ENCODE peak calls at places on chromosomes 7 and 10, in four cellular contexts. K, Z, B and X are unnamed samples.

GRCh38 chr7:158266817-158267736 is 320.5 kb downstream of the PTPRN2 start:
- DNase-seq in K (no peak), Z (no peak), B (no peak), X (peak)

GRCh38 chr7:127589901-127590300 is 1.7 kb downstream of the ARF5 start:
- DNase-seq in K (no peak), Z (no peak), B (no peak), X (no peak)

GRCh38 chr10:61612009-61612408 is 50.7 kb upstream of the CABCOCO1 start:
- DNase-seq in K (no peak), Z (no peak), B (no peak), X (no peak)

GRCh38 chr7:51295435-51296269 is 21.0 kb downstream of the COBL start:
- DNase-seq in K (no peak), Z (no peak), B (no peak), X (no peak)

GRCh38 chr10:9635691-9636090 is 1382.0 kb upstream of the CELF2 start:
- DNase-seq in K (no peak), Z (no peak), B (no peak), X (no peak)

GRCh38 chr7:81846398-81846797 is 76.6 kb upstream of the HGF start:
- DNase-seq in K (no peak), Z (peak), B (no peak), X (no peak)

GRCh38 chr7:138468244-138469123 is 8.4 kb downstream of the TRIM24 start:
- DNase-seq in K (no peak), Z (no peak), B (no peak), X (no peak)

GRCh38 chr10:131642966-131643365 is 257.8 kb upstream of the PPP2R2D start:
- DNase-seq in K (no peak), Z (no peak), B (no peak), X (no peak)

GRCh38 chr7:77430927-77431326 is 14.8 kb upstream of the GSAP start:
- DNase-seq in K (no peak), Z (no peak), B (no peak), X (no peak)

GRCh38 chr10:113187066-113187777 is 237.2 kb downstream of the TCF7L2 start:
- DNase-seq in K (no peak), Z (no peak), B (peak), X (no peak)

GRCh38 chr7:127226685-127227374 is 25.9 kb downstream of the GRM8 start:
- DNase-seq in K (no peak), Z (no peak), B (no peak), X (peak)

GRCh38 chr7:39624202-39624807 is 933 bp downstream of the RALA start:
- DNase-seq in K (no peak), Z (no peak), B (no peak), X (no peak)

GRCh38 chr7:40586197-40586596 is 451.4 kb downstream of the SUGCT start:
- DNase-seq in K (no peak), Z (no peak), B (no peak), X (no peak)

GRCh38 chr7:22884911-22885823 is 62.5 kb upstream of the TOMM7 start:
- DNase-seq in K (no peak), Z (peak), B (no peak), X (no peak)

GRCh38 chr7:5230272-5231067 is 40.4 kb downstream of the WIPI2 start:
- DNase-seq in K (no peak), Z (no peak), B (no peak), X (no peak)

GRCh38 chr10:85918371-85918770 is 448.2 kb downstream of the GRID1 start:
- DNase-seq in K (no peak), Z (no peak), B (no peak), X (no peak)

GRCh38 chr10:31683682-31684081 is 244.9 kb downstream of the ARHGAP12 start:
- DNase-seq in K (no peak), Z (no peak), B (no peak), X (no peak)

GRCh38 chr7:35596061-35596460 is 98.9 kb downstream of the HERPUD2 start:
- DNase-seq in K (no peak), Z (no peak), B (no peak), X (no peak)
- TF ChIP-seq ETV6 in K (no peak), Z (no peak), B (no peak), X (no peak)

GRCh38 chr7:142413280-142414000 is 155.6 kb upstream of the PRSS58 start:
- DNase-seq in K (no peak), Z (no peak), B (no peak), X (no peak)

GRCh38 chr7:142414915-142415314 is 157.1 kb upstream of the PRSS58 start:
- DNase-seq in K (no peak), Z (no peak), B (no peak), X (no peak)

GRCh38 chr7:142414135-142414534 is 156.3 kb upstream of the PRSS58 start:
- DNase-seq in K (no peak), Z (no peak), B (no peak), X (no peak)

GRCh38 chr7:142420554-142421362 is 162.9 kb upstream of the PRSS58 start:
- DNase-seq in K (no peak), Z (no peak), B (peak), X (peak)

DNA sequence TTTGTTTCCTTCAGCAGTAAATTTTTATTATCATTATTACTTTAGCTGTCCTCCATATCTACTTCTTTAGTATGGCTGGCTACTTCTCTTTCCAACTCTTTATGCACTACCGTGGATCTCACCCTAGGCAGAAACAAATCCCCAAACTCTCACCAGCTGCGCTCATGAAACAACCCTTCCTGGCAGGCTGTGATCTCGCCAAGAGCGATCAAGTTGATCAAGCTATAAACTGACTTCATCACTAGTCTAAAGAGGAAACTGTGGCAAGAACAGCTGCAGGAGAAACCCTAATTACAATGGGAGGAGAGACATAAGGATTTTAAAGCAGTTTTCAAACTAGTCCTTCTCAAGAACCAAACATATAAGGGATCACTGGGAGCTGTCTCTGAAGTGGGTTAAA is 160.5 kb upstream of the PRSS58 start:
- DNase-seq in K (no peak), Z (no peak), B (no peak), X (no peak)
- TF ChIP-seq ETV6 in K (no peak), Z (no peak), B (no peak), X (no peak)

DNA sequence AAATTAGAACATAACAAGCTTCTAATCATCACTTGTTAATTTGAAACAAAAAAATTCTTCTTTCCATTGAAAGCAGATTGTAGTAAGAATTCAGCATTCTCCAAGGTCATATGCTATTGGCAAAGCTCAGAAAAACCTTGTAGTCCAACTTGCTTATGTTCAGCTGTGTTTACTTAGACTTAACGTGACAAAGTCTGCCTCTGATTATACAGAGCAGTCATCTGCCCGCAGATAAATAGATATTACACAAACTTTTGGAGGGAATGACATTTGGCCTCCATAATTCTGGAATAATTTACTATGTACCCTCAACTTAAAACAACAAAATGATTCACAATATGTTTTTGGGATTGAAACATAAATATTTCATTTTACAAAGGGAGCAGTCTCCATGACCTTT is 45.8 kb downstream of the MKX start:
- DNase-seq in K (no peak), Z (no peak), B (no peak), X (no peak)
- TF ChIP-seq ETV6 in K (no peak), Z (no peak), B (no peak), X (no peak)

DNA sequence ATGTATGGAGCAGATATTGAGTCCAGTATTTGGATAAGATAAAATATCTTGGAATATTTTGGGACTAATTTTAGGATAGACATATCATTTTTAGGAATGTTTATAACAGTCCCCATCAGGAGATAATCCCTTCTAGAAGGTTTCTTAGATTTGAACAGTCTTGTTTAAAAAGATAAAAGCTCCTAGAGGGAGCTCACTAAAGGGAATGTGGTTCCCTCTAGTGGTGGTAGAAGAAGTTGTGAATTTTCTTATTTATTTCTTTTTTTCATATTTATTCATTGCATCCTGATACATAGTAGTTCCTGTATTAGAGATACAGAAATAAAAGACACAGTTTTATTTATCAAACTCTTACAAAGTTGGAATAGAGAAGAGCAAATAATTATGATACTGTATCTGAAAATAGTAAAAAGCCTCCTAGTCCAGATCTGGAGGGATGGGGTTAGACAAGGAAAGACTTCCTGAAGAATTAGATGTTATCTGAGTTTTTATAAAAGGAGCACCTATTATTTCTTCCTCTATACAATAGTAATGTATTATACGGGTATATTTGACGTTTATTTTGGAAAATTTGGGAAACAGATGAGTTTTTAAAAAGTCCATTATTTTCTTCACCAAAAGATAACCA is 24.5 kb upstream of the KLF14 start:
- DNase-seq in K (peak), Z (no peak), B (peak), X (no peak)
- TF ChIP-seq ETV6 in K (no peak), Z (no peak), B (no peak), X (no peak)

GRCh38 chr10:104309980-104310978 is 28.0 kb downstream of the ITPRIP start:
- DNase-seq in K (no peak), Z (no peak), B (no peak), X (no peak)
- TF ChIP-seq ETV6 in K (no peak), Z (no peak), B (no peak), X (no peak)

GRCh38 chr7:19920705-19921104 is 147.3 kb upstream of the TMEM196 start:
- DNase-seq in K (no peak), Z (no peak), B (no peak), X (peak)
- TF ChIP-seq ETV6 in K (no peak), Z (no peak), B (no peak), X (no peak)